ENCODE peak calls at places on chromosomes 12 and 14, in seven cellular contexts. D is GM12865, O is SJCRH30, K is tibial artery, Q is cardiac muscle cell, P is mesenchymal stem cell, E is cardiac fibroblast. U is an unnamed sample.

GRCh38 chr14:72682188-72682587 is 211.7 kb downstream of the DPF3 start:
- DNase-seq in D (no peak), O (no peak), K (no peak), Q (no peak), P (peak), E (peak), U (no peak)

GRCh38 chr12:55737581-55738112 is 5.3 kb upstream of the GDF11 start:
- DNase-seq in D (no peak), O (no peak), K (no peak), Q (peak), P (peak), E (no peak), U (no peak)

GRCh38 chr14:65501328-65501727 is 88.8 kb downstream of the FUT8 start:
- DNase-seq in D (peak), O (no peak), K (no peak), Q (peak), P (no peak), E (no peak), U (no peak)

GRCh38 chr14:77100961-77101360 is 2.9 kb downstream of the CIPC start:
- DNase-seq in D (peak), O (no peak), K (no peak), Q (no peak), P (no peak), E (peak), U (no peak)

GRCh38 chr12:38664661-38665269 is 240.6 kb downstream of the CPNE8 start:
- DNase-seq in D (peak), O (peak), K (no peak), Q (peak), P (peak), E (peak), U (no peak)

GRCh38 chr12:106139422-106140141 is 828 bp upstream of the NUAK1 start:
- DNase-seq in D (peak), O (peak), K (peak), Q (peak), P (peak), E (peak), U (peak)

GRCh38 chr12:108129017-108129812 is at the start of gene WSCD2:
- DNase-seq in D (peak), O (no peak), K (peak), Q (peak), P (peak), E (peak), U (peak)

GRCh38 chr14:61860294-61860918 is 98.2 kb downstream of the SNAPC1 start:
- DNase-seq in D (peak), O (peak), K (peak), Q (peak), P (peak), E (peak), U (no peak)

GRCh38 chr14:76844223-76844622 is 18.0 kb downstream of the LRRC74A start:
- DNase-seq in D (peak), O (no peak), K (peak), Q (no peak), P (no peak), E (peak), U (no peak)

GRCh38 chr12:11834104-11834812 is 184.8 kb downstream of the ETV6 start:
- DNase-seq in D (peak), O (no peak), K (no peak), Q (no peak), P (peak), E (peak), U (no peak)

GRCh38 chr12:124085419-124085818 is 112.4 kb downstream of the ZNF664 start:
- DNase-seq in D (no peak), O (no peak), K (no peak), Q (no peak), P (no peak), E (no peak), U (no peak)

GRCh38 chr12:78316150-78316549 is 485.5 kb downstream of the NAV3 start:
- DNase-seq in D (no peak), O (no peak), K (no peak), Q (no peak), P (no peak), E (no peak), U (no peak)

GRCh38 chr12:12979731-12980259 is 20.3 kb downstream of the HEBP1 start:
- DNase-seq in D (no peak), O (no peak), K (no peak), Q (no peak), P (peak), E (peak), U (no peak)

GRCh38 chr12:83477706-83478105 is 791.0 kb downstream of the TMTC2 start:
- DNase-seq in D (no peak), O (no peak), K (no peak), Q (peak), P (no peak), E (no peak), U (no peak)

GRCh38 chr12:41185946-41186345 is 2.2 kb upstream of the PDZRN4 start:
- DNase-seq in D (no peak), O (no peak), K (no peak), Q (no peak), P (no peak), E (no peak), U (no peak)

GRCh38 chr12:132247718-132248438 is 81.5 kb downstream of the GALNT9 start:
- DNase-seq in D (no peak), O (no peak), K (no peak), Q (no peak), P (no peak), E (no peak), U (peak)

GRCh38 chr14:68753696-68754095 is 39.2 kb downstream of the ZFP36L1 start:
- DNase-seq in D (no peak), O (no peak), K (no peak), Q (no peak), P (no peak), E (peak), U (no peak)

GRCh38 chr12:112216223-112216622 is 90.9 kb downstream of the TRAFD1 start:
- DNase-seq in D (no peak), O (no peak), K (no peak), Q (no peak), P (no peak), E (no peak), U (no peak)

GRCh38 chr12:59403259-59403932 is 192.4 kb upstream of the SLC16A7 start:
- DNase-seq in D (peak), O (peak), K (peak), Q (peak), P (peak), E (peak), U (no peak)

GRCh38 chr12:105672171-105672570 is 341.7 kb downstream of the C12orf75 start:
- DNase-seq in D (no peak), O (no peak), K (no peak), Q (no peak), P (no peak), E (no peak), U (no peak)

GRCh38 chr12:130084359-130084758 is 77.9 kb upstream of the FZD10 start:
- DNase-seq in D (no peak), O (no peak), K (no peak), Q (no peak), P (no peak), E (no peak), U (no peak)

GRCh38 chr14:61730756-61731373 is 31.4 kb upstream of the SNAPC1 start:
- DNase-seq in D (no peak), O (peak), K (no peak), Q (no peak), P (no peak), E (no peak), U (no peak)

GRCh38 chr14:50955373-50956043 is 11.2 kb upstream of the PYGL start:
- DNase-seq in D (peak), O (peak), K (peak), Q (peak), P (peak), E (peak), U (peak)

GRCh38 chr14:93764211-93764659 is 24.1 kb downstream of the PRIMA1 start:
- DNase-seq in D (no peak), O (no peak), K (peak), Q (peak), P (no peak), E (peak), U (no peak)

GRCh38 chr12:25072901-25073645 is 121.9 kb downstream of the DNAI7 start:
- DNase-seq in D (no peak), O (no peak), K (no peak), Q (no peak), P (no peak), E (no peak), U (no peak)

GRCh38 chr12:74530676-74531075 is 7.0 kb upstream of the ATXN7L3B start:
- DNase-seq in D (no peak), O (no peak), K (no peak), Q (no peak), P (no peak), E (no peak), U (no peak)

GRCh38 chr12:106415134-106415533 is 57.6 kb downstream of the POLR3B start:
- DNase-seq in D (no peak), O (peak), K (no peak), Q (no peak), P (peak), E (peak), U (no peak)

GRCh38 chr12:105831372-105831771 is 307.4 kb downstream of the NUAK1 start:
- DNase-seq in D (no peak), O (peak), K (no peak), Q (no peak), P (no peak), E (no peak), U (no peak)

GRCh38 chr12:52052471-52053186 is 1.4 kb downstream of the NR4A1 start:
- DNase-seq in D (peak), O (no peak), K (no peak), Q (no peak), P (no peak), E (no peak), U (no peak)

DNA sequence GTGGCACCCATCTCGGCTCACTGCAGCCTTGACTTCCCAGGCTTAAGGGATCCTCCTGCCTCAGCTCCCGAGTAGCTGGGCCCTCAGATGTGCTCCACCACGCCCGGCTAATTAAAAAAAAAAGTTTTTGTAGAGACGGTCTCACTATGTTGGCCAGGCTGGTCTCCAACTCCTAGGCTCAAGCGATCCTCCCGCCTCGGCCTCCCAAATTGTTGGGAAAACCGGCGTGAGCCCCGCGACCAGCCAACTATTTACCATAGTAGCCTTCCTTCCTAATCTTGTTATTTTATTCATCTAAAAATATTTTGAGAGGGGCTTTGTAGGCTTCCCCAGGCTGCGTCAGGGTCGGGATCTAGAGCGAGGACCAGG is 25.4 kb upstream of the YY1 start:
- DNase-seq in D (no peak), O (no peak), K (no peak), Q (no peak), P (no peak), E (no peak), U (no peak)
- H3K4me3 ChIP-seq in D (peak), O (peak), K (peak), Q (peak), P (peak), E (peak), U (peak)

GRCh38 chr12:1605129-1606020 is 11.0 kb upstream of the FBXL14 start:
- DNase-seq in D (peak), O (peak), K (peak), Q (peak), P (peak), E (peak), U (peak)

GRCh38 chr12:1603621-1604020 is 9.2 kb upstream of the FBXL14 start:
- DNase-seq in D (no peak), O (no peak), K (no peak), Q (no peak), P (no peak), E (no peak), U (no peak)

GRCh38 chr12:1607940-1608782 is 13.8 kb upstream of the FBXL14 start:
- DNase-seq in D (no peak), O (peak), K (no peak), Q (no peak), P (no peak), E (peak), U (no peak)

GRCh38 chr12:1606021-1606622 is 11.7 kb upstream of the FBXL14 start:
- DNase-seq in D (peak), O (peak), K (peak), Q (peak), P (peak), E (peak), U (peak)

DNA sequence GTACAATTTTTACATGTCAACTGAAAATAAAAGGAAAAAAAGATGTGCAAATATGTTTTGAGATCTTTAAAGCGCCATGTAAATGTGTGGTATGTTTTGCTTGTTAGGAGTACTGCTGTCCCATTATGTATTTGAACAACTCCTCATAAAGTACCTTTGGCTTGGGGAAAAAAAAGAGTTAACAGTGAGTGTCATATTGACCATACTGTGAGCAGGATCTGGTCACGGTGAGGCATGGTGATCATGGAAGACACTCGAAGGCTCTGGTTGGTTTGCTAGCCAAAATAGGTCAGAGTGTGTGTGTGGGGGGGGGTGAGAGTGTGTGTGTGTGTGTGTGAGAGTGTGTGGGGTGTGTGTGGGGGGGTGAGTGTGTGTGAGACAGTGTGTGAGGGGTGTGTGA is 10.1 kb upstream of the FBXL14 start:
- DNase-seq in D (no peak), O (no peak), K (no peak), Q (no peak), P (no peak), E (no peak), U (no peak)
- H3K4me3 ChIP-seq in D (no peak), O (no peak), K (no peak), Q (no peak), P (no peak), E (no peak), U (no peak)

GRCh38 chr14:63633801-63634200 is 7.9 kb downstream of the WDR89 start:
- DNase-seq in D (no peak), O (no peak), K (no peak), Q (no peak), P (no peak), E (no peak), U (no peak)
- H3K4me3 ChIP-seq in D (no peak), O (no peak), K (no peak), Q (no peak), P (no peak), E (no peak), U (no peak)

GRCh38 chr12:7629465-7629864 is 36.2 kb downstream of the APOBEC1 start:
- DNase-seq in D (no peak), O (no peak), K (no peak), Q (no peak), P (no peak), E (no peak), U (no peak)

DNA sequence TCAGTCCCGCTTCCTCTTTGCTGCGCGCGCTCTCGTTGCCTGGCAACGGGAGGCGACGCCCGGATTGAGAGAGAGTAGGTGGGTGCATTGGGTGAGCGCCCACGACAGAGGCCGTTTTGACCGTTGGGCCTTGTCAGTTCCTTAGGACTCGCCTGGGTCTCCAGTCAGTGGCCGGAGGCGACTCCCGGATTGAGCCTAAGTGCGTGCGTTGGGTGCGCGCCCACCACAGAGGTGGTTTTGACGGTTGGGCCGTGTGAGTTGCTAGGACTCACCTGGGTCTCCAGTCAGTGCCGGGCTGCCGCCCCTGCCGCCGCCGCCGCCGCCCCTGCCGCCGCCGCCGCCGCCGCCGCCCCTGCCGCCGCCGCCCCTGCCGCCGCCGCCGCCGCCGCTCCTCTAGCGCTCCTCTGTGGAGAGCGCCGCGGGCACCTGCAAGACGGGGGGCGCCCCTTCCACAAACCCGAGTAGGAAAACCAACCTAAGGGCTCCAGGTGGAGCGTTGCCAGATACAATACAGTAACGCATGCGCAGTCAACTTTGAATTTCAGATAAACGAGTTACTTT is 37.2 kb downstream of the APOBEC1 start:
- DNase-seq in D (no peak), O (no peak), K (no peak), Q (peak), P (peak), E (no peak), U (no peak)
- H3K4me3 ChIP-seq in D (no peak), O (no peak), K (no peak), Q (peak), P (peak), E (no peak), U (no peak)

GRCh38 chr12:96398422-96399080 is 1.7 kb downstream of the CDK17 start:
- DNase-seq in D (peak), O (peak), K (no peak), Q (peak), P (peak), E (peak), U (no peak)
- H3K4me3 ChIP-seq in D (peak), O (peak), K (peak), Q (peak), P (peak), E (peak), U (peak)

GRCh38 chr12:76422154-76422877 is 74.1 kb upstream of the BBS10 start:
- DNase-seq in D (no peak), O (peak), K (no peak), Q (no peak), P (no peak), E (no peak), U (no peak)
- H3K4me3 ChIP-seq in D (no peak), O (peak), K (no peak), Q (no peak), P (no peak), E (no peak), U (no peak)

GRCh38 chr14:75649773-75650172 is 10.9 kb downstream of the ERG28 start:
- DNase-seq in D (no peak), O (no peak), K (no peak), Q (no peak), P (no peak), E (no peak), U (no peak)
- H3K4me3 ChIP-seq in D (no peak), O (no peak), K (no peak), Q (no peak), P (no peak), E (no peak), U (no peak)

DNA sequence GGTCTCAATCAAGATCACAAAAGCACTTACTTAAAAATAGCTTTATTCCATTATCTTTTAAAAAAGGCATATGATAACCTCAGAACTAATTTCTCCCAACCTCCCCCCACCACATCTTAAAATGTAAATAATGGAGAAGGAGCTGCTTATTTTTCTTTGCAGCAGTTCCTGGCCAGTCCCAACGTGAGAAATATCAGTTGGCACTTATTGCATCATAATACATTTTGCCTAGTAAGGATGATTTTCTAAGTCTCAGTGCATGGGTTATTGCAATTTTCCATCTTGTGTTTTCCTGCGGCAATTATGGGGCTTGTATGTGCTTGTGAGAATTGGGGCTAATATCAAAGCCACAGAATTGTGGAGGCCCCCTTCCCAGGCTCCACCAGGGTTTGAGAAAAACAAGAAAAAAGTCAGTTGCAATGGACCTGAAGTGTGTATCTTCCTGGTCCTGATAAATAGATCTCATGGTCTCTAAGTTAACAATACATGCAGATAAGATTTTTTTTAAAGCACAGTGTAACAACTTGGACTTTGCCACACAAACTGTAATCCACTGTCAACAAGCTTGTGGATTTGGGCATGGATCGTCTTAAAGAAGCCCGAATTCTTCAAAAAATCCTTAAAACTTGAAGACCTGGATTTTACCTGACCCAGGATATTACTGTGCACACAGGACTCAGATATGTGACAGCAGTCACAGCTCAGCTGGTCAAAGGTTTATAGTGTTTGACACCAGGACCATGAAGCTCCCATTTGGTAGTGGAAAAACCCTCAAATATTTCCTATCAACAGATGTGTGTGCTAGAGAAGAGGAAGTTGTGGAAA is 2.8 kb upstream of the WSB2 start:
- DNase-seq in D (no peak), O (no peak), K (no peak), Q (no peak), P (peak), E (peak), U (no peak)
- H3K4me3 ChIP-seq in D (no peak), O (no peak), K (no peak), Q (no peak), P (no peak), E (no peak), U (no peak)

GRCh38 chr12:72277415-72277814 is 5.2 kb downstream of the TRHDE start:
- DNase-seq in D (no peak), O (no peak), K (no peak), Q (no peak), P (peak), E (no peak), U (no peak)

GRCh38 chr12:72278894-72279293 is 6.7 kb downstream of the TRHDE start:
- DNase-seq in D (no peak), O (no peak), K (no peak), Q (no peak), P (no peak), E (no peak), U (no peak)

GRCh38 chr12:72282721-72283120 is 10.6 kb downstream of the TRHDE start:
- DNase-seq in D (no peak), O (peak), K (no peak), Q (no peak), P (peak), E (peak), U (no peak)

GRCh38 chr12:72285861-72286260 is 13.7 kb downstream of the TRHDE start:
- DNase-seq in D (no peak), O (no peak), K (no peak), Q (no peak), P (no peak), E (no peak), U (no peak)

DNA sequence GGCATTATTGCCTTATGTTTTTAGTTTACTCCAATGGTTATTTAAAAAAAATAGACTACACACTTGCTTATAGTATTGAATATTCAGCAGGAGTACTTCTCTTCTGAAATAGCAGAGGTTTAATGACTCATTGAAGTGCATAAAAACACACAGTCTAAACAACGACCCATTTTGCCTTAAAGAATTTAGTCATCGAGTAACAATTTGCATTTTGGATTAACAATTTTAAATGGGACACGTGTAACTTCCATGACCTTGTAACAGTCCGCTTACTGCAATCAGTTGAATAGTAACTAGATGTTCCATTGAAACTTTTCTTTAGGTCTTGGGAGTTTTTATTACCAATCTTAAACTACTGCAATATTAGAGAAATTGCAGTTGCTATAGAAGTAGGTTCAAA is 9.0 kb downstream of the TRHDE start:
- DNase-seq in D (no peak), O (no peak), K (no peak), Q (no peak), P (peak), E (no peak), U (no peak)
- H3K4me3 ChIP-seq in D (no peak), O (no peak), K (no peak), Q (no peak), P (no peak), E (no peak), U (no peak)